ENCODE peak calls at places on chromosomes 6 and 20, in nine cellular contexts. G, H, I, N, F, X, U, M and J are unnamed samples.

GRCh38 chr6:137145421-137145820 is 28.0 kb downstream of the IL22RA2 start:
- DNase-seq in G (no peak), H (no peak), I (no peak), N (no peak), F (no peak), X (no peak), U (no peak), M (no peak), J (no peak)

GRCh38 chr6:152091851-152092341 is 284.4 kb downstream of the ESR1 start:
- DNase-seq in G (no peak), H (no peak), I (peak; percentile 73), N (no peak), F (no peak), X (no peak), U (no peak), M (no peak), J (no peak)

GRCh38 chr6:69232506-69233194 is 564.2 kb downstream of the LMBRD1 start:
- DNase-seq in G (peak; percentile 78), H (no peak), I (peak; percentile 47), N (peak; percentile 49), F (peak; percentile 15), X (peak; percentile 74), U (peak; percentile 48), M (no peak), J (no peak)

GRCh38 chr6:30836431-30836866 is 47.9 kb upstream of the DDR1 start:
- DNase-seq in G (no peak), H (no peak), I (peak; percentile 71), N (no peak), F (no peak), X (no peak), U (peak; percentile 2), M (no peak), J (no peak)

GRCh38 chr6:163183791-163184190 is 230.7 kb upstream of the QKI start:
- DNase-seq in G (no peak), H (no peak), I (peak; percentile 60), N (no peak), F (no peak), X (no peak), U (no peak), M (no peak), J (no peak)

GRCh38 chr6:52417675-52418111 is 2.4 kb upstream of the EFHC1 start:
- DNase-seq in G (no peak), H (no peak), I (peak; percentile 84), N (no peak), F (no peak), X (no peak), U (no peak), M (no peak), J (no peak)

GRCh38 chr20:62040381-62040922 is 25.2 kb downstream of the TAF4 start:
- DNase-seq in G (no peak), H (no peak), I (no peak), N (no peak), F (no peak), X (no peak), U (no peak), M (no peak), J (no peak)

GRCh38 chr6:131255911-131256310 is 120.6 kb downstream of the AKAP7 start:
- DNase-seq in G (no peak), H (no peak), I (peak; percentile 29), N (no peak), F (no peak), X (no peak), U (no peak), M (no peak), J (no peak)

GRCh38 chr6:163583558-163583957 is 169.0 kb downstream of the QKI start:
- DNase-seq in G (no peak), H (no peak), I (no peak), N (no peak), F (no peak), X (no peak), U (no peak), M (no peak), J (no peak)

GRCh38 chr20:51596656-51597388 is 54.3 kb upstream of the NFATC2 start:
- DNase-seq in G (no peak), H (no peak), I (no peak), N (no peak), F (no peak), X (no peak), U (no peak), M (no peak), J (no peak)

GRCh38 chr6:157503018-157503747 is 122.2 kb downstream of the ZDHHC14 start:
- DNase-seq in G (no peak), H (no peak), I (no peak), N (no peak), F (no peak), X (no peak), U (no peak), M (no peak), J (no peak)

GRCh38 chr6:83615025-83615999 is 93.6 kb downstream of the SNAP91 start:
- DNase-seq in G (peak; percentile 31), H (no peak), I (peak; percentile 21), N (no peak), F (no peak), X (no peak), U (no peak), M (no peak), J (no peak)

GRCh38 chr6:75431379-75431778 is 62.2 kb downstream of the FILIP1 start:
- DNase-seq in G (no peak), H (no peak), I (no peak), N (no peak), F (no peak), X (no peak), U (no peak), M (no peak), J (no peak)

GRCh38 chr20:6081236-6081635 is 27.4 kb upstream of the LRRN4 start:
- DNase-seq in G (no peak), H (no peak), I (peak; percentile 42), N (no peak), F (no peak), X (no peak), U (no peak), M (no peak), J (no peak)

GRCh38 chr20:50992733-50993457 is 30.0 kb downstream of the KCNG1 start:
- DNase-seq in G (peak; percentile 86), H (peak; percentile 46), I (peak; percentile 61), N (no peak), F (no peak), X (no peak), U (no peak), M (no peak), J (no peak)

GRCh38 chr6:116392158-116393032 is 21.6 kb downstream of the DSE start:
- DNase-seq in G (no peak), H (no peak), I (peak; percentile 48), N (no peak), F (no peak), X (no peak), U (no peak), M (peak; percentile 14), J (no peak)

GRCh38 chr6:37049990-37050853 is 44.8 kb downstream of the FGD2 start:
- DNase-seq in G (no peak), H (peak; percentile 81), I (no peak), N (peak; percentile 38), F (peak; percentile 55), X (no peak), U (peak; percentile 24), M (peak; percentile 28), J (no peak)

GRCh38 chr6:154461348-154461747 is 49.1 kb downstream of the CNKSR3 start:
- DNase-seq in G (no peak), H (no peak), I (no peak), N (no peak), F (no peak), X (no peak), U (no peak), M (no peak), J (no peak)

GRCh38 chr6:31660224-31660997 is at the start of gene C6orf47:
- DNase-seq in G (peak; percentile 79), H (peak; percentile 77), I (peak; percentile 59), N (peak; percentile 42), F (peak; percentile 79), X (peak; percentile 56), U (peak; percentile 77), M (peak; percentile 64), J (no peak)

GRCh38 chr6:41578714-41579610 is 32.8 kb downstream of the FOXP4 start:
- DNase-seq in G (no peak), H (no peak), I (no peak), N (no peak), F (no peak), X (no peak), U (no peak), M (no peak), J (no peak)

GRCh38 chr20:35055445-35056276 is 36.9 kb downstream of the TRPC4AP start:
- DNase-seq in G (no peak), H (no peak), I (peak; percentile 56), N (no peak), F (no peak), X (no peak), U (no peak), M (no peak), J (no peak)

GRCh38 chr6:34182751-34183531 is 37.1 kb upstream of the GRM4 start:
- DNase-seq in G (no peak), H (peak; percentile 41), I (no peak), N (no peak), F (peak; percentile 64), X (no peak), U (no peak), M (peak; percentile 66), J (no peak)

GRCh38 chr6:141364694-141365093 is 768.0 kb upstream of the GJE1 start:
- DNase-seq in G (no peak), H (no peak), I (no peak), N (no peak), F (no peak), X (no peak), U (no peak), M (no peak), J (no peak)

GRCh38 chr6:14692208-14692607 is 553.7 kb upstream of the JARID2 start:
- DNase-seq in G (no peak), H (no peak), I (no peak), N (no peak), F (no peak), X (no peak), U (no peak), M (no peak), J (no peak)

GRCh38 chr6:32883789-32884188 is 29.8 kb downstream of the PSMB9 start:
- DNase-seq in G (no peak), H (no peak), I (peak; percentile 6), N (no peak), F (no peak), X (no peak), U (no peak), M (no peak), J (no peak)

GRCh38 chr20:50226093-50226974 is 35.7 kb downstream of the CEBPB start:
- DNase-seq in G (no peak), H (peak; percentile 20), I (peak; percentile 58), N (no peak), F (no peak), X (no peak), U (no peak), M (no peak), J (no peak)

GRCh38 chr6:144613859-144614258 is 328.7 kb downstream of the UTRN start:
- DNase-seq in G (no peak), H (no peak), I (no peak), N (no peak), F (no peak), X (no peak), U (no peak), M (no peak), J (no peak)

GRCh38 chr6:137761072-137761471 is 106.0 kb upstream of the TNFAIP3 start:
- DNase-seq in G (no peak), H (no peak), I (no peak), N (no peak), F (no peak), X (no peak), U (no peak), M (no peak), J (no peak)

GRCh38 chr20:10671850-10672578 is 1.8 kb downstream of the JAG1 start:
- DNase-seq in G (no peak), H (no peak), I (no peak), N (no peak), F (no peak), X (no peak), U (no peak), M (no peak), J (no peak)

GRCh38 chr6:118774596-118774995 is 119.4 kb upstream of the ASF1A start:
- DNase-seq in G (no peak), H (no peak), I (no peak), N (no peak), F (no peak), X (no peak), U (no peak), M (no peak), J (no peak)